ENCODE peak calls at places on chromosomes 5 and 9, in six cellular contexts. K is IMR-90, A is HepG2, S is A549, F is K562, R is GM12878. G is an unnamed sample.

GRCh38 chr5:159198063-159199036 is 11.0 kb downstream of the RNF145 start:
- DNase-seq in K (no peak), A (no peak), S (no peak), F (no peak), R (peak), G (no peak)

GRCh38 chr5:80825780-80826460 is 134.2 kb upstream of the RASGRF2 start:
- DNase-seq in K (no peak), A (no peak), S (no peak), F (no peak), R (no peak), G (no peak)

GRCh38 chr5:154456540-154456939 is 10.7 kb downstream of the SAP30L start:
- DNase-seq in K (no peak), A (no peak), S (no peak), F (no peak), R (no peak), G (no peak)

GRCh38 chr5:127820910-127821553 is 117.8 kb downstream of the CCDC192 start:
- DNase-seq in K (peak), A (peak), S (peak), F (no peak), R (peak), G (no peak)

GRCh38 chr5:36694351-36694750 is 87.9 kb downstream of the SLC1A3 start:
- DNase-seq in K (peak), A (no peak), S (no peak), F (no peak), R (no peak), G (no peak)

GRCh38 chr9:105862002-105862401 is 167.7 kb downstream of the TMEM38B start:
- DNase-seq in K (no peak), A (no peak), S (no peak), F (no peak), R (no peak), G (no peak)

GRCh38 chr9:22683393-22684075 is 236.9 kb downstream of the DMRTA1 start:
- DNase-seq in K (peak), A (no peak), S (peak), F (no peak), R (no peak), G (no peak)

GRCh38 chr9:27193886-27194285 is 84.9 kb downstream of the TEK start:
- DNase-seq in K (peak), A (no peak), S (no peak), F (no peak), R (no peak), G (no peak)

GRCh38 chr9:136713555-136713949 is 1.2 kb downstream of the DIPK1B start:
- DNase-seq in K (no peak), A (no peak), S (no peak), F (no peak), R (no peak), G (peak)

GRCh38 chr5:43363445-43364152 is 48.6 kb downstream of the CCL28 start:
- DNase-seq in K (no peak), A (no peak), S (no peak), F (no peak), R (no peak), G (no peak)

GRCh38 chr9:128893354-128893753 is 11.4 kb downstream of the LRRC8A start:
- DNase-seq in K (no peak), A (no peak), S (no peak), F (no peak), R (no peak), G (no peak)

GRCh38 chr9:20024159-20024571 is 235.3 kb upstream of the SLC24A2 start:
- DNase-seq in K (peak), A (no peak), S (no peak), F (no peak), R (no peak), G (no peak)

GRCh38 chr5:95384485-95385213 is 6.5 kb upstream of the FAM81B start:
- DNase-seq in K (no peak), A (no peak), S (no peak), F (no peak), R (no peak), G (no peak)

GRCh38 chr5:127303404-127303803 is 12.8 kb downstream of the MEGF10 start:
- DNase-seq in K (no peak), A (no peak), S (no peak), F (no peak), R (no peak), G (no peak)

GRCh38 chr5:77168884-77169254 is 41.6 kb upstream of the PDE8B start:
- DNase-seq in K (no peak), A (no peak), S (peak), F (peak), R (no peak), G (no peak)

GRCh38 chr9:33466565-33467495 is 6.9 kb downstream of the NOL6 start:
- DNase-seq in K (peak), A (peak), S (peak), F (peak), R (no peak), G (peak)

GRCh38 chr5:3858524-3858923 is 262.9 kb downstream of the IRX1 start:
- DNase-seq in K (no peak), A (no peak), S (no peak), F (no peak), R (no peak), G (no peak)

GRCh38 chr9:93500571-93501298 is 47.4 kb upstream of the FAM120AOS start:
- DNase-seq in K (no peak), A (no peak), S (no peak), F (no peak), R (no peak), G (no peak)

GRCh38 chr5:178388381-178389030 is 155.9 kb upstream of the PHYKPL start:
- DNase-seq in K (peak), A (no peak), S (no peak), F (no peak), R (no peak), G (peak)
- TF ChIP-seq RAD21 in K (no peak), A (no peak), S (no peak), F (no peak), R (no peak), G (no peak)

DNA sequence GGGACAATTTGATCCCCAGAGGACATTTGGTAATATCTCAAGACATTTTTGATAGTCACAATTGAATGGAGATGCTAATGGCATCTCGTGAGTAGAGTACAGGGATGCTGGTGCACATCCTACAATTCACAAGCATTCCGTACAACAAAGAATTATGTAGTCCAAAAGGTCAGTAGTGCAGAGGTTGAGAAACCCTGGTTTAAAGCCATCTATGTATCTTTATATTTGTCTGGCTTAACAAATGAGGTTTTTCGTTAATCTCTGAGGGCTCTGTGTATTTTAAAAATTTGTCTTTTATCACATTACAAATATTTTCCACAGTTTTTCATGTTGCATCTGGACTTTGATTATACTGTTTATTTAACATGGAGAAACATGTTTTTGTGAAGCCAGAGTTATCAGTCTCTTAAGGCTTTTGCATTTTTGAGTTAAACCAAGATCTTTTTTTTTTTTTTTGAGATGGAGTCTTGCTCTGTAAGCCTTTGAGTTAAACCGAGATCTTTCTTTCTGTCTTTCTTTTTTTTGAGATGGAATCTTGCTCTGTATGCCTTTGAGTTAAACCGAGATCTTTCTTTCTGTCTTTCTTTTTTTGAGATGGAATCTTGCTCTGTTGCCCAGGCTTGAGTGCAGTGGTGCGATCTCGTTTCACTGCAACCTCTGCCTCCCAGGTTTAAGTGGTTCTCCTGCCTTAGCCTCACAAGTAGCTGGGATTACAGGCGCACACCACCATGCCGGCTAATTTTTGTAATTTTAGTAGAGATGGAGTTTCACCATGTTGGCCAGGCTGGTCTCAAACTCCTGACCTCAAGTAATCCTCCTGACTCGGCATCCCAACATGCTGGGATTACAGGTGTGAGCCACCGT is 2.8 kb downstream of the HSDL2 start:
- DNase-seq in K (no peak), A (peak), S (no peak), F (no peak), R (no peak), G (no peak)
- TF ChIP-seq SMC3 in K (no peak), A (no peak), S (no peak), F (no peak), R (no peak), G (no peak)

GRCh38 chr5:143573568-143574170 is 170.2 kb upstream of the NR3C1 start:
- DNase-seq in K (no peak), A (no peak), S (no peak), F (no peak), R (no peak), G (no peak)
- TF ChIP-seq RAD21 in K (no peak), A (no peak), S (no peak), F (no peak), R (peak), G (no peak)

DNA sequence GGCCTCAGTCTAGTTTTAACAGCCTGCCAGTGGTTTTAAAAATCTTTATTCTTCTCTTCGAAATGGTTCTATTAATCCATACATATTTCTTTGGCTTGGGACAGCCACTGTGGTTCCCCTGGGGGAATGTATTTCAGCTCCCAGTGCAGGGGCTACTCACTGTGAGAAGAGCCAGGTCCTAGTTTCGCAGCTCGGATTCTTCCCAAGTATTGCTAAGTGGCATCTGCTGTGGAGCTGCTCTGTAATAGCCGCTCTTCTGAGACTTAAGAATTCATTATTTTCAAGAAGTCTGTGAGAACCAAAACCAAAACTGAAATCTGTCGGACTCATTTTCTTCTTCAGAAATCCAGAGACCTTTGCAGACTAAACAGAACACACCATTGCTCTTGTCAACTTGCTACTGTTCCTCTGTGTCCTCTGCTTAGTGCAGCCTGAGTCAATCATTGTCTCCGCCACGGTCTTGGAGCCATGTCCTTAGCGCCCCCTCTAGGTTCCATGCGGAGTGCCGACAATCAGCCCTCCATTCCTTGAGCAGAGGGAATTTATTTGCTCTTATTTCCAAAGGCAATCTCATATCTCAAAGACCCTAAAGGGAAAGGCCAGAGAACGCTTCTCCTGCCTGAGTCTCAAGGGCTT is 478.2 kb downstream of the SPATA31D1 start:
- DNase-seq in K (peak), A (peak), S (peak), F (no peak), R (no peak), G (no peak)
- TF ChIP-seq SMC3 in K (no peak), A (peak), S (no peak), F (no peak), R (no peak), G (no peak)

DNA sequence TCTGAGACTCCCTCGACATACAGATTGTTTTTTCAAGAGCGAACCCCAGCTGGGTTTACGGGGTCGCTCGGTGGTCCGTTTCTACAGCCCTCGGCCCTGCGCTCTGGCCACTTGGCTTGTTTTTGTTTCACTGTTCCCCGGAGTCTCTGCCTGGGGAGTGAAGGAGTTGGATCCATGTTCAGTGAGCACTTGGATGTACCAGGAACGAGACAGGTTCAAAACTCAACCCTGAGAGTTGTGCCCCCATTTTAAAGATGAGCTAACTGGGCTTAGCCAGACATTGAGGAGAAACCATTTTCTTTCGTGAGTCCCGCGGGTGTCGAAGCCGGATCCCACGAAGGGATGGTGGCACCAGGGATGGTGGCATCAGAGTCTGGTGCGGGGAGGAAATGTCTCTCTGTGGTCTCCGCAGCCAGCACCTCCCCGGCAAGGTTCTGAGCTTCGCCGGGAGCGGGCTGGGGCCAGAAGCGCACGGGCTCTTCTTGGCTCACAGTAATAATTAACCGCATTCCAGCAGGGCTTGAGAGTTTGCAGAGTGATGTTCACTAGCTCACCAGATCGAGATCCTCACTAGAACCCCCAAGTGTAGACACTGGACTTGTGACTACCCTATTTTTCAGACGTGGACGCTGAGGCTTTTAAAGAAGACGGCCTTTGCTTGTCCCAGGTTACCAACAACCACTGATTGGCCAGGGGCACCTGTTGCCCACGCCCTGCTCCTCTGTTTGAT is 1.0 kb downstream of the MSX2 start:
- DNase-seq in K (no peak), A (no peak), S (no peak), F (no peak), R (no peak), G (no peak)
- TF ChIP-seq RAD21 in K (no peak), A (no peak), S (no peak), F (no peak), R (no peak), G (no peak)

DNA sequence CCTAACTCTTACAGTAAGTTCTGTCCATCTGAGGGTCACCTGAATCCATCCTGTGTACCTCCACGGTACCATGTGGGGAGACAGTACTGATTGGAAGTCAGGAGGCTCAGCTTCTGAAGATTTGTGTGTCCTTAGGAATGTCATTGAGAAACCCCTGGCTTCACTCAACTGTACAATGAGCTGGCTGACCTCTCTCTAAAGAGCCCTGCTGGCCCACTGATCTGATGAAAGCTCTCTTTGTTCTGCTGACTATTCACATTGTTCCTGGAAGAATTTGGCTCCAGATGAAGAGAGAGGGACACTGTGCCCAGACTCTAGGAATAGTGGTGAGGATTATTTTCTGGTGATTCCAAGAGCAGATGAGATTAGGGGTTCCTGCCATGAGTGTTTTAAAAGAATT is 141.2 kb downstream of the LURAP1L start:
- DNase-seq in K (peak), A (peak), S (no peak), F (no peak), R (no peak), G (no peak)
- TF ChIP-seq SMC3 in K (no peak), A (no peak), S (no peak), F (no peak), R (no peak), G (no peak)

GRCh38 chr5:53891159-53891558 is 330.7 kb downstream of the NDUFS4 start:
- DNase-seq in K (no peak), A (no peak), S (no peak), F (no peak), R (no peak), G (no peak)
- TF ChIP-seq RAD21 in K (no peak), A (no peak), S (no peak), F (no peak), R (no peak), G (no peak)

DNA sequence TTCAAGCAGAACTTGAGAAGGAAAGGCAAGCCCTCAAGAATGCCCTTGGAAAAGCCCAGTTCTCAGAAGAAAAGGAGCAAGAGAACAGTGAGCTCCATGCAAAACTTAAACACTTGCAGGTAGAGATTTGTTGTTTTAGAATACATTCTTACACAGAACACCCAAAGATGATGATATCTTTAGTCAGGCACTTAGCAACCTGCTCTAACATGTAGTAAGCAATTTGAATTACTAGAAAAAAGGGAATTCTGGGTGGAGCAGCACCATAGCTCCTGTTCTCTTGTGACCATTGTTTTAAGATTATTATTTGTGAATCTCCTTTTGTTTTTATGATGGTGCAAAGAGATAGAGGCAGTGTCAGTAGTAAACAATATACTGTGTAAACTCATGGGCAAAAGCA is 63.1 kb downstream of the RAB14 start:
- DNase-seq in K (no peak), A (no peak), S (no peak), F (no peak), R (no peak), G (no peak)
- TF ChIP-seq SMC3 in K (no peak), A (no peak), S (no peak), F (no peak), R (no peak), G (no peak)